ENCODE peak calls at places on chromosomes 11 and 22, in ten cellular contexts. One of them, this sample, is unnamed.

GRCh38 chr11:132035736-132036135 is 665.3 kb downstream of the NTM start:
- DNase-seq in stimulated activated CD4-positive, alpha-beta T cell treated with anti-CD3 and anti-CD28 coated beads, Interleukin-1b, Interleukin-23, amount 100 ng/mL, for 24 hours: no peak
- DNase-seq in RCC 7860: no peak
- DNase-seq in SHP77: no peak
- DNase-seq in AML-193: no peak
- DNase-seq in T-cell: no peak
- DNase-seq in foreskin fibroblast: no peak
- DNase-seq in anterior cingulate cortex: no peak
- DNase-seq in fibroblast of lung: no peak
- DNase-seq in activated naive CD8-positive, alpha-beta T cell treated with anti-CD3 and anti-CD28 coated beads, Interleukin-2, amount 50 U/mL, for 24 hours: no peak
- DNase-seq in this sample: no peak

GRCh38 chr22:24433868-24434471 is 6.6 kb downstream of the ADORA2A start:
- DNase-seq in foreskin fibroblast: peak; percentile 30
- DNase-seq in T-cell: no peak
- DNase-seq in activated naive CD8-positive, alpha-beta T cell treated with anti-CD3 and anti-CD28 coated beads, Interleukin-2, amount 50 U/mL, for 24 hours: peak; percentile 62
- DNase-seq in fibroblast of lung: peak; percentile 65
- DNase-seq in SHP77: no peak
- DNase-seq in stimulated activated CD4-positive, alpha-beta T cell treated with anti-CD3 and anti-CD28 coated beads, Interleukin-1b, Interleukin-23, amount 100 ng/mL, for 24 hours: no peak
- DNase-seq in AML-193: peak; percentile 67
- DNase-seq in RCC 7860: peak; percentile 76
- DNase-seq in anterior cingulate cortex: no peak
- DNase-seq in this sample: no peak

GRCh38 chr11:61542024-61542461 is 33.5 kb downstream of the LRRC10B start:
- DNase-seq in stimulated activated CD4-positive, alpha-beta T cell treated with anti-CD3 and anti-CD28 coated beads, Interleukin-1b, Interleukin-23, amount 100 ng/mL, for 24 hours: no peak
- DNase-seq in foreskin fibroblast: no peak
- DNase-seq in fibroblast of lung: no peak
- DNase-seq in T-cell: no peak
- DNase-seq in anterior cingulate cortex: peak; percentile 21
- DNase-seq in AML-193: no peak
- DNase-seq in SHP77: peak; percentile 47
- DNase-seq in RCC 7860: no peak
- DNase-seq in activated naive CD8-positive, alpha-beta T cell treated with anti-CD3 and anti-CD28 coated beads, Interleukin-2, amount 50 U/mL, for 24 hours: no peak
- DNase-seq in this sample: no peak

GRCh38 chr11:96213500-96213899 is 129.5 kb downstream of the MAML2 start:
- DNase-seq in AML-193: no peak
- DNase-seq in RCC 7860: peak; percentile 76
- DNase-seq in stimulated activated CD4-positive, alpha-beta T cell treated with anti-CD3 and anti-CD28 coated beads, Interleukin-1b, Interleukin-23, amount 100 ng/mL, for 24 hours: no peak
- DNase-seq in anterior cingulate cortex: no peak
- DNase-seq in T-cell: no peak
- DNase-seq in SHP77: no peak
- DNase-seq in fibroblast of lung: peak; percentile 91
- DNase-seq in activated naive CD8-positive, alpha-beta T cell treated with anti-CD3 and anti-CD28 coated beads, Interleukin-2, amount 50 U/mL, for 24 hours: no peak
- DNase-seq in foreskin fibroblast: peak; percentile 64
- DNase-seq in this sample: no peak

GRCh38 chr22:39283312-39284141 is 35.9 kb downstream of the RPL3 start:
- DNase-seq in activated naive CD8-positive, alpha-beta T cell treated with anti-CD3 and anti-CD28 coated beads, Interleukin-2, amount 50 U/mL, for 24 hours: no peak
- DNase-seq in AML-193: no peak
- DNase-seq in stimulated activated CD4-positive, alpha-beta T cell treated with anti-CD3 and anti-CD28 coated beads, Interleukin-1b, Interleukin-23, amount 100 ng/mL, for 24 hours: no peak
- DNase-seq in RCC 7860: peak; percentile 97
- DNase-seq in T-cell: no peak
- DNase-seq in fibroblast of lung: peak; percentile 31
- DNase-seq in SHP77: no peak
- DNase-seq in foreskin fibroblast: no peak
- DNase-seq in anterior cingulate cortex: peak; percentile 25
- DNase-seq in this sample: peak; percentile 26

GRCh38 chr11:11973866-11974265 is 34.6 kb downstream of the DKK3 start:
- DNase-seq in SHP77: no peak
- DNase-seq in stimulated activated CD4-positive, alpha-beta T cell treated with anti-CD3 and anti-CD28 coated beads, Interleukin-1b, Interleukin-23, amount 100 ng/mL, for 24 hours: no peak
- DNase-seq in activated naive CD8-positive, alpha-beta T cell treated with anti-CD3 and anti-CD28 coated beads, Interleukin-2, amount 50 U/mL, for 24 hours: no peak
- DNase-seq in anterior cingulate cortex: no peak
- DNase-seq in foreskin fibroblast: no peak
- DNase-seq in T-cell: no peak
- DNase-seq in fibroblast of lung: peak; percentile 66
- DNase-seq in RCC 7860: no peak
- DNase-seq in AML-193: no peak
- DNase-seq in this sample: no peak

GRCh38 chr11:69382131-69383128 is 88.5 kb downstream of the MYEOV start:
- DNase-seq in T-cell: peak; percentile 7
- DNase-seq in SHP77: peak; percentile 88
- DNase-seq in foreskin fibroblast: no peak
- DNase-seq in fibroblast of lung: no peak
- DNase-seq in anterior cingulate cortex: no peak
- DNase-seq in AML-193: no peak
- DNase-seq in stimulated activated CD4-positive, alpha-beta T cell treated with anti-CD3 and anti-CD28 coated beads, Interleukin-1b, Interleukin-23, amount 100 ng/mL, for 24 hours: no peak
- DNase-seq in activated naive CD8-positive, alpha-beta T cell treated with anti-CD3 and anti-CD28 coated beads, Interleukin-2, amount 50 U/mL, for 24 hours: no peak
- DNase-seq in RCC 7860: no peak
- DNase-seq in this sample: no peak

GRCh38 chr11:12185914-12186313 is 75.5 kb downstream of the MICAL2 start:
- DNase-seq in foreskin fibroblast: no peak
- DNase-seq in activated naive CD8-positive, alpha-beta T cell treated with anti-CD3 and anti-CD28 coated beads, Interleukin-2, amount 50 U/mL, for 24 hours: no peak
- DNase-seq in stimulated activated CD4-positive, alpha-beta T cell treated with anti-CD3 and anti-CD28 coated beads, Interleukin-1b, Interleukin-23, amount 100 ng/mL, for 24 hours: no peak
- DNase-seq in fibroblast of lung: peak; percentile 94
- DNase-seq in AML-193: no peak
- DNase-seq in anterior cingulate cortex: no peak
- DNase-seq in T-cell: no peak
- DNase-seq in SHP77: peak; percentile 62
- DNase-seq in RCC 7860: peak; percentile 32
- DNase-seq in this sample: no peak

GRCh38 chr11:109306322-109306721 is 115.7 kb upstream of the C11orf87 start:
- DNase-seq in stimulated activated CD4-positive, alpha-beta T cell treated with anti-CD3 and anti-CD28 coated beads, Interleukin-1b, Interleukin-23, amount 100 ng/mL, for 24 hours: no peak
- DNase-seq in foreskin fibroblast: peak; percentile 2
- DNase-seq in RCC 7860: no peak
- DNase-seq in T-cell: no peak
- DNase-seq in activated naive CD8-positive, alpha-beta T cell treated with anti-CD3 and anti-CD28 coated beads, Interleukin-2, amount 50 U/mL, for 24 hours: no peak
- DNase-seq in fibroblast of lung: peak; percentile 79
- DNase-seq in SHP77: no peak
- DNase-seq in anterior cingulate cortex: no peak
- DNase-seq in AML-193: no peak
- DNase-seq in this sample: no peak

This sample was measured in midbrain.